ENCODE peak calls at places on chromosome 1, in five cellular contexts. V is activated T-cell treated with anti-CD3 and anti-CD28 coated beads for 4 hours, D is amniotic stem cell, O is ACHN, S is WERI-Rb-1. M is an unnamed sample.

GRCh38 chr1:41936107-41936506 is 17.4 kb upstream of the HIVEP3 start:
- DNase-seq in V (no peak), D (no peak), O (peak; percentile 55), S (no peak), M (no peak)

GRCh38 chr1:225923381-225923691 is 714 bp downstream of the PYCR2 start:
- DNase-seq in V (no peak), D (no peak), O (no peak), S (no peak), M (no peak)

GRCh38 chr1:20540281-20540680 is 12.1 kb upstream of the FAM43B start:
- DNase-seq in V (no peak), D (no peak), O (no peak), S (no peak), M (peak; percentile 40)

GRCh38 chr1:2946999-2947650 is 74.1 kb upstream of the ACTRT2 start:
- DNase-seq in V (no peak), D (no peak), O (no peak), S (no peak), M (no peak)

GRCh38 chr1:17265162-17265561 is 16.3 kb downstream of the PADI3 start:
- DNase-seq in V (no peak), D (no peak), O (no peak), S (no peak), M (no peak)

GRCh38 chr1:100624886-100625430 is 87.0 kb downstream of the GPR88 start:
- DNase-seq in V (no peak), D (no peak), O (peak; percentile 46), S (no peak), M (no peak)

GRCh38 chr1:81876901-81877750 is 76.4 kb downstream of the ADGRL2 start:
- DNase-seq in V (no peak), D (no peak), O (peak; percentile 69), S (no peak), M (peak; percentile 20)

GRCh38 chr1:202623075-202623474 is 87.2 kb downstream of the SYT2 start:
- DNase-seq in V (no peak), D (no peak), O (peak; percentile 38), S (peak; percentile 95), M (peak; percentile 19)

GRCh38 chr1:86699186-86699585 is 5.2 kb upstream of the SH3GLB1 start:
- DNase-seq in V (no peak), D (no peak), O (no peak), S (no peak), M (no peak)

GRCh38 chr1:173301507-173301906 is 94.4 kb upstream of the TNFSF4 start:
- DNase-seq in V (no peak), D (no peak), O (no peak), S (no peak), M (no peak)

GRCh38 chr1:151146416-151147131 is at the start of gene SEMA6C:
- DNase-seq in V (peak; percentile 79), D (peak; percentile 84), O (peak; percentile 94), S (peak; percentile 100), M (peak; percentile 86)

GRCh38 chr1:47658161-47658920 is 220.5 kb downstream of the FOXD2 start:
- DNase-seq in V (no peak), D (no peak), O (no peak), S (no peak), M (no peak)

GRCh38 chr1:178686407-178686806 is 38.6 kb upstream of the RALGPS2 start:
- DNase-seq in V (no peak), D (no peak), O (no peak), S (no peak), M (no peak)

GRCh38 chr1:41545996-41546938 is 61.8 kb upstream of the EDN2 start:
- DNase-seq in V (no peak), D (no peak), O (no peak), S (no peak), M (peak; percentile 17)

GRCh38 chr1:83917961-83918360 is 81.0 kb downstream of the TTLL7 start:
- DNase-seq in V (no peak), D (no peak), O (no peak), S (no peak), M (no peak)

GRCh38 chr1:45608475-45609156 is 15.2 kb downstream of the CCDC17 start:
- DNase-seq in V (no peak), D (no peak), O (no peak), S (no peak), M (no peak)

GRCh38 chr1:247386695-247387094 is 29.3 kb upstream of the NLRP3 start:
- DNase-seq in V (no peak), D (no peak), O (no peak), S (no peak), M (peak; percentile 56)

M was measured in stromal cell of bone marrow.